ENCODE peak calls at places on chromosomes 3 and 15, in six cellular contexts. One of them, this sample, is unnamed.
A peak's percentile ranks its signal among the peaks of the same experiment; 100 is the strongest.

GRCh38 chr3:66998075-66998898 is at the start of gene KBTBD8:
- DNase-seq in EH: peak; percentile 99
- DNase-seq in lower lobe of right lung: peak; percentile 98
- DNase-seq in GM18507: peak; percentile 90
- DNase-seq in EL: peak; percentile 99
- DNase-seq in MM.1S: peak; percentile 99
- DNase-seq in this sample: peak; percentile 95

GRCh38 chr15:65413051-65413759 is 9.5 kb downstream of the IGDCC4 start:
- DNase-seq in EH: no peak
- DNase-seq in lower lobe of right lung: no peak
- DNase-seq in GM18507: no peak
- DNase-seq in EL: no peak
- DNase-seq in MM.1S: no peak
- DNase-seq in this sample: no peak

GRCh38 chr3:64054488-64054887 is 31.2 kb upstream of the PSMD6 start:
- DNase-seq in EH: no peak
- DNase-seq in lower lobe of right lung: no peak
- DNase-seq in GM18507: no peak
- DNase-seq in EL: no peak
- DNase-seq in MM.1S: no peak
- DNase-seq in this sample: no peak

GRCh38 chr3:86733257-86733656 is 257.7 kb downstream of the VGLL3 start:
- DNase-seq in EH: no peak
- DNase-seq in lower lobe of right lung: peak; percentile 18
- DNase-seq in GM18507: no peak
- DNase-seq in EL: no peak
- DNase-seq in MM.1S: no peak
- DNase-seq in this sample: no peak

GRCh38 chr3:115835946-115836345 is 212.6 kb downstream of the GAP43 start:
- DNase-seq in EH: no peak
- DNase-seq in lower lobe of right lung: no peak
- DNase-seq in GM18507: no peak
- DNase-seq in EL: no peak
- DNase-seq in MM.1S: no peak
- DNase-seq in this sample: no peak

GRCh38 chr3:126721246-126721645 is 17.2 kb downstream of the CHCHD6 start:
- DNase-seq in EH: no peak
- DNase-seq in lower lobe of right lung: no peak
- DNase-seq in GM18507: no peak
- DNase-seq in EL: no peak
- DNase-seq in MM.1S: no peak
- DNase-seq in this sample: no peak

GRCh38 chr3:160921020-160921635 is 165.1 kb downstream of the PPM1L start:
- DNase-seq in EH: peak; percentile 54
- DNase-seq in lower lobe of right lung: no peak
- DNase-seq in GM18507: peak; percentile 2
- DNase-seq in EL: peak; percentile 41
- DNase-seq in MM.1S: no peak
- DNase-seq in this sample: no peak

GRCh38 chr3:165805834-165806561 is 31.2 kb downstream of the BCHE start:
- DNase-seq in EH: no peak
- DNase-seq in lower lobe of right lung: no peak
- DNase-seq in GM18507: no peak
- DNase-seq in EL: no peak
- DNase-seq in MM.1S: peak; percentile 78
- DNase-seq in this sample: no peak

GRCh38 chr15:68334661-68335124 is 57.1 kb downstream of the FEM1B start:
- DNase-seq in EH: peak; percentile 93
- DNase-seq in lower lobe of right lung: no peak
- DNase-seq in GM18507: no peak
- DNase-seq in EL: peak; percentile 67
- DNase-seq in MM.1S: no peak
- DNase-seq in this sample: no peak

GRCh38 chr3:152969557-152970300 is 134.8 kb downstream of the P2RY1 start:
- DNase-seq in EH: peak; percentile 6
- DNase-seq in lower lobe of right lung: no peak
- DNase-seq in GM18507: no peak
- DNase-seq in EL: peak; percentile 11
- DNase-seq in MM.1S: no peak
- DNase-seq in this sample: no peak

GRCh38 chr15:55958349-55958748 is 35.1 kb downstream of the NEDD4 start:
- DNase-seq in EH: no peak
- DNase-seq in lower lobe of right lung: no peak
- DNase-seq in GM18507: no peak
- DNase-seq in EL: no peak
- DNase-seq in MM.1S: no peak
- DNase-seq in this sample: no peak

GRCh38 chr3:43926073-43926472 is 235.3 kb downstream of the ABHD5 start:
- DNase-seq in EH: peak; percentile 4
- DNase-seq in lower lobe of right lung: no peak
- DNase-seq in GM18507: no peak
- DNase-seq in EL: no peak
- DNase-seq in MM.1S: no peak
- DNase-seq in this sample: no peak

GRCh38 chr3:164832216-164832615 is 246.1 kb downstream of the SI start:
- DNase-seq in EH: no peak
- DNase-seq in lower lobe of right lung: no peak
- DNase-seq in GM18507: no peak
- DNase-seq in EL: no peak
- DNase-seq in MM.1S: no peak
- DNase-seq in this sample: no peak

GRCh38 chr15:92451225-92451825 is 57.6 kb downstream of the ST8SIA2 start:
- DNase-seq in EH: peak; percentile 24
- DNase-seq in lower lobe of right lung: no peak
- DNase-seq in GM18507: no peak
- DNase-seq in EL: peak; percentile 75
- DNase-seq in MM.1S: no peak
- DNase-seq in this sample: no peak

GRCh38 chr3:48413086-48413485 is 16.8 kb downstream of the PLXNB1 start:
- DNase-seq in EH: no peak
- DNase-seq in lower lobe of right lung: peak; percentile 23
- DNase-seq in GM18507: no peak
- DNase-seq in EL: no peak
- DNase-seq in MM.1S: no peak
- DNase-seq in this sample: no peak

GRCh38 chr3:126107960-126108688 is 24.2 kb upstream of the SLC41A3 start:
- DNase-seq in EH: no peak
- DNase-seq in lower lobe of right lung: no peak
- DNase-seq in GM18507: no peak
- DNase-seq in EL: no peak
- DNase-seq in MM.1S: no peak
- DNase-seq in this sample: no peak

GRCh38 chr3:107999215-107999775 is 91.5 kb downstream of the CD47 start:
- DNase-seq in EH: no peak
- DNase-seq in lower lobe of right lung: peak; percentile 55
- DNase-seq in GM18507: no peak
- DNase-seq in EL: peak; percentile 62
- DNase-seq in MM.1S: no peak
- DNase-seq in this sample: no peak

GRCh38 chr3:152717252-152717651 is 117.7 kb upstream of the P2RY1 start:
- DNase-seq in EH: no peak
- DNase-seq in lower lobe of right lung: no peak
- DNase-seq in GM18507: no peak
- DNase-seq in EL: no peak
- DNase-seq in MM.1S: no peak
- DNase-seq in this sample: no peak

GRCh38 chr3:65575376-65575840 is 463.3 kb downstream of the MAGI1 start:
- DNase-seq in EH: peak; percentile 95
- DNase-seq in lower lobe of right lung: no peak
- DNase-seq in GM18507: no peak
- DNase-seq in EL: peak; percentile 90
- DNase-seq in MM.1S: no peak
- DNase-seq in this sample: no peak

GRCh38 chr3:13080591-13080990 is 7.4 kb upstream of the IQSEC1 start:
- DNase-seq in EH: no peak
- DNase-seq in lower lobe of right lung: no peak
- DNase-seq in GM18507: no peak
- DNase-seq in EL: no peak
- DNase-seq in MM.1S: no peak
- DNase-seq in this sample: no peak

GRCh38 chr3:123559040-123559861 is 25.6 kb downstream of the HACD2 start:
- DNase-seq in EH: peak; percentile 59
- DNase-seq in lower lobe of right lung: no peak
- DNase-seq in GM18507: no peak
- DNase-seq in EL: peak; percentile 50
- DNase-seq in MM.1S: peak; percentile 62
- DNase-seq in this sample: no peak

GRCh38 chr3:46668591-46668990 is 24.9 kb downstream of the ALS2CL start:
- DNase-seq in EH: no peak
- DNase-seq in lower lobe of right lung: peak; percentile 28
- DNase-seq in GM18507: no peak
- DNase-seq in EL: no peak
- DNase-seq in MM.1S: no peak
- DNase-seq in this sample: no peak

GRCh38 chr3:186425788-186426730 is 64.0 kb upstream of the DGKG start:
- DNase-seq in EH: peak; percentile 92
- DNase-seq in lower lobe of right lung: no peak
- DNase-seq in GM18507: no peak
- DNase-seq in EL: peak; percentile 65
- DNase-seq in MM.1S: no peak
- DNase-seq in this sample: no peak